ENCODE peak calls at places on chromosomes 12 and 14, in seven cellular contexts. One of them, this sample, is unnamed.

GRCh38 chr14:31414190-31414833 is 6.0 kb downstream of the HEATR5A start:
- DNase-seq in uterus: no peak
- DNase-seq in body of pancreas: no peak
- DNase-seq in GM12865: no peak
- DNase-seq in IMR-90: peak
- DNase-seq in AG04450: no peak
- DNase-seq in astrocyte of the spinal cord: no peak
- DNase-seq in this sample: no peak

GRCh38 chr14:99327458-99328250 is 55.7 kb upstream of the BCL11B start:
- DNase-seq in uterus: no peak
- DNase-seq in astrocyte of the spinal cord: no peak
- DNase-seq in AG04450: no peak
- DNase-seq in GM12865: no peak
- DNase-seq in body of pancreas: no peak
- DNase-seq in IMR-90: no peak
- DNase-seq in this sample: no peak

GRCh38 chr12:48883305-48884171 is 17.9 kb upstream of the RND1 start:
- DNase-seq in AG04450: no peak
- DNase-seq in IMR-90: peak
- DNase-seq in astrocyte of the spinal cord: no peak
- DNase-seq in GM12865: no peak
- DNase-seq in uterus: no peak
- DNase-seq in body of pancreas: peak
- DNase-seq in this sample: no peak

GRCh38 chr14:69259531-69260245 is at the start of gene GALNT16:
- DNase-seq in body of pancreas: peak
- DNase-seq in GM12865: no peak
- DNase-seq in uterus: no peak
- DNase-seq in AG04450: no peak
- DNase-seq in astrocyte of the spinal cord: peak
- DNase-seq in IMR-90: peak
- DNase-seq in this sample: no peak

GRCh38 chr14:24390696-24391468 is 7.9 kb upstream of the NYNRIN start:
- DNase-seq in uterus: no peak
- DNase-seq in AG04450: no peak
- DNase-seq in GM12865: no peak
- DNase-seq in IMR-90: no peak
- DNase-seq in body of pancreas: no peak
- DNase-seq in astrocyte of the spinal cord: no peak
- DNase-seq in this sample: no peak

GRCh38 chr14:21025374-21026151 is 702 bp upstream of the NDRG2 start:
- DNase-seq in body of pancreas: peak
- DNase-seq in GM12865: no peak
- DNase-seq in AG04450: no peak
- DNase-seq in uterus: peak
- DNase-seq in IMR-90: no peak
- DNase-seq in astrocyte of the spinal cord: no peak
- DNase-seq in this sample: no peak

GRCh38 chr14:90499121-90499520 is 102.3 kb downstream of the CALM1 start:
- DNase-seq in body of pancreas: no peak
- DNase-seq in AG04450: no peak
- DNase-seq in IMR-90: no peak
- DNase-seq in uterus: no peak
- DNase-seq in astrocyte of the spinal cord: no peak
- DNase-seq in GM12865: no peak
- DNase-seq in this sample: no peak

GRCh38 chr12:45933504-45933903 is 56.9 kb downstream of the SCAF11 start:
- DNase-seq in IMR-90: no peak
- DNase-seq in body of pancreas: no peak
- DNase-seq in uterus: no peak
- DNase-seq in AG04450: no peak
- DNase-seq in astrocyte of the spinal cord: no peak
- DNase-seq in GM12865: no peak
- DNase-seq in this sample: no peak

GRCh38 chr12:93860659-93861373 is 183.6 kb downstream of the CRADD start:
- DNase-seq in AG04450: no peak
- DNase-seq in GM12865: peak
- DNase-seq in uterus: no peak
- DNase-seq in astrocyte of the spinal cord: peak
- DNase-seq in IMR-90: no peak
- DNase-seq in body of pancreas: no peak
- DNase-seq in this sample: no peak

GRCh38 chr12:49208661-49209060 is 19.8 kb upstream of the TUBA1A start:
- DNase-seq in uterus: no peak
- DNase-seq in astrocyte of the spinal cord: no peak
- DNase-seq in IMR-90: no peak
- DNase-seq in GM12865: no peak
- DNase-seq in AG04450: no peak
- DNase-seq in body of pancreas: no peak
- DNase-seq in this sample: no peak

GRCh38 chr12:132407525-132407924 is 78.1 kb upstream of the GALNT9 start:
- DNase-seq in GM12865: no peak
- DNase-seq in uterus: no peak
- DNase-seq in body of pancreas: no peak
- DNase-seq in AG04450: no peak
- DNase-seq in IMR-90: no peak
- DNase-seq in astrocyte of the spinal cord: no peak
- DNase-seq in this sample: no peak

GRCh38 chr12:38392584-38393144 is 76.1 kb downstream of the ALG10B start:
- DNase-seq in uterus: no peak
- DNase-seq in GM12865: peak
- DNase-seq in astrocyte of the spinal cord: no peak
- DNase-seq in body of pancreas: no peak
- DNase-seq in IMR-90: no peak
- DNase-seq in AG04450: no peak
- DNase-seq in this sample: no peak

GRCh38 chr12:94498073-94498472 is 38.4 kb upstream of the CEP83 start:
- DNase-seq in body of pancreas: no peak
- DNase-seq in uterus: no peak
- DNase-seq in GM12865: peak
- DNase-seq in astrocyte of the spinal cord: no peak
- DNase-seq in AG04450: no peak
- DNase-seq in IMR-90: no peak
- DNase-seq in this sample: no peak

GRCh38 chr14:102474934-102475333 is 34.6 kb downstream of the ANKRD9 start:
- DNase-seq in body of pancreas: peak
- DNase-seq in uterus: no peak
- DNase-seq in AG04450: peak
- DNase-seq in IMR-90: peak
- DNase-seq in GM12865: no peak
- DNase-seq in astrocyte of the spinal cord: peak
- DNase-seq in this sample: no peak

GRCh38 chr12:65121049-65121955 is at the start of gene WIF1:
- DNase-seq in GM12865: peak
- DNase-seq in IMR-90: no peak
- DNase-seq in body of pancreas: peak
- DNase-seq in uterus: no peak
- DNase-seq in astrocyte of the spinal cord: no peak
- DNase-seq in AG04450: no peak
- DNase-seq in this sample: no peak

GRCh38 chr12:45232771-45233372 is 17.0 kb downstream of the ANO6 start:
- DNase-seq in uterus: peak
- DNase-seq in IMR-90: peak
- DNase-seq in AG04450: no peak
- DNase-seq in astrocyte of the spinal cord: peak
- DNase-seq in GM12865: peak
- DNase-seq in body of pancreas: peak
- DNase-seq in this sample: no peak

GRCh38 chr14:47826809-47827208 is 151.4 kb upstream of the MDGA2 start:
- DNase-seq in astrocyte of the spinal cord: no peak
- DNase-seq in IMR-90: no peak
- DNase-seq in uterus: no peak
- DNase-seq in AG04450: no peak
- DNase-seq in body of pancreas: no peak
- DNase-seq in GM12865: no peak
- DNase-seq in this sample: no peak

GRCh38 chr12:25789520-25789919 is 169.0 kb upstream of the RASSF8 start:
- DNase-seq in IMR-90: peak
- DNase-seq in GM12865: no peak
- DNase-seq in AG04450: no peak
- DNase-seq in astrocyte of the spinal cord: peak
- DNase-seq in uterus: no peak
- DNase-seq in body of pancreas: no peak
- DNase-seq in this sample: no peak

GRCh38 chr12:116076399-116076798 is 201.1 kb downstream of the MED13L start:
- DNase-seq in AG04450: no peak
- DNase-seq in body of pancreas: no peak
- DNase-seq in uterus: no peak
- DNase-seq in GM12865: no peak
- DNase-seq in IMR-90: no peak
- DNase-seq in astrocyte of the spinal cord: no peak
- DNase-seq in this sample: no peak

GRCh38 chr12:41663487-41664258 is 475.6 kb downstream of the PDZRN4 start:
- DNase-seq in AG04450: no peak
- DNase-seq in IMR-90: peak
- DNase-seq in body of pancreas: no peak
- DNase-seq in GM12865: no peak
- DNase-seq in astrocyte of the spinal cord: peak
- DNase-seq in uterus: no peak
- DNase-seq in this sample: peak

GRCh38 chr12:102513739-102514138 is 33.4 kb upstream of the IGF1 start:
- DNase-seq in AG04450: no peak
- DNase-seq in uterus: no peak
- DNase-seq in astrocyte of the spinal cord: no peak
- DNase-seq in IMR-90: peak
- DNase-seq in body of pancreas: no peak
- DNase-seq in GM12865: peak
- DNase-seq in this sample: no peak
- H3K4me3 ChIP-seq in AG04450: no peak
- H3K4me3 ChIP-seq in uterus: no peak
- H3K4me3 ChIP-seq in astrocyte of the spinal cord: no peak
- H3K4me3 ChIP-seq in IMR-90: no peak
- H3K4me3 ChIP-seq in body of pancreas: no peak
- H3K4me3 ChIP-seq in GM12865: no peak
- H3K4me3 ChIP-seq in this sample: no peak

GRCh38 chr12:62832027-62832426 is 102.9 kb downstream of the PPM1H start:
- DNase-seq in AG04450: no peak
- DNase-seq in IMR-90: no peak
- DNase-seq in body of pancreas: no peak
- DNase-seq in GM12865: no peak
- DNase-seq in astrocyte of the spinal cord: no peak
- DNase-seq in uterus: no peak
- DNase-seq in this sample: peak

GRCh38 chr12:62832528-62832927 is 102.4 kb downstream of the PPM1H start:
- DNase-seq in body of pancreas: no peak
- DNase-seq in IMR-90: no peak
- DNase-seq in uterus: no peak
- DNase-seq in AG04450: no peak
- DNase-seq in GM12865: no peak
- DNase-seq in astrocyte of the spinal cord: no peak
- DNase-seq in this sample: no peak

GRCh38 chr12:62827855-62828254 is 107.1 kb downstream of the PPM1H start:
- DNase-seq in body of pancreas: no peak
- DNase-seq in IMR-90: no peak
- DNase-seq in GM12865: no peak
- DNase-seq in AG04450: no peak
- DNase-seq in uterus: no peak
- DNase-seq in astrocyte of the spinal cord: no peak
- DNase-seq in this sample: no peak

GRCh38 chr12:62827042-62827441 is 107.9 kb downstream of the PPM1H start:
- DNase-seq in astrocyte of the spinal cord: no peak
- DNase-seq in IMR-90: no peak
- DNase-seq in AG04450: no peak
- DNase-seq in GM12865: no peak
- DNase-seq in uterus: no peak
- DNase-seq in body of pancreas: no peak
- DNase-seq in this sample: no peak
- TF ChIP-seq CTCF in astrocyte of the spinal cord: peak
- TF ChIP-seq CTCF in IMR-90: no peak
- TF ChIP-seq CTCF in AG04450: peak
- TF ChIP-seq CTCF in GM12865: no peak
- TF ChIP-seq CTCF in uterus: no peak
- TF ChIP-seq CTCF in body of pancreas: no peak
- TF ChIP-seq CTCF in this sample: no peak

DNA sequence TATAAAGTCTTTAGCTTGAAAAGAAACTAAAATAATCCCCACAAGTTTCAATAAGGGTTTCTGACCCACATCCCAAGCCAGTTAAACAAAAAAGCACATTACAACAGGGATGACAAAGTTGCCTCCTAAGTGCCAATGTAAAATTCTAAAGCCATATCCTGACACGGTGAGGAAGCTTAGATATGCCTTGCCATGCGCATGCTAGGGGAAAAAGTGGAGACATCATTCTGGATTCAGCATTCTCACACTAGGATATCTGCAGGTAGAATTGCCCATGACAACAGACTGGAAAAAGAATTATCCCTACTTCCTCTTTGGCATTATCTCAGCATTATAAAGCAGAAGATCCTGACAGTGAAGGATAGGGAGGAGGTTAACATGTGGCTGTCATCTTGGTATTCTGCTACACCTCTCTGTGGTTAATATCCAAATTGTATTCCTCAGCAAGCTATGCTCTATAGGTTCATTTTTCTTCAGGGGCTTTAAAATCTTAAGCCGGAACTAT is 4.9 kb downstream of the DUSP6 start:
- DNase-seq in IMR-90: no peak
- DNase-seq in GM12865: no peak
- DNase-seq in astrocyte of the spinal cord: no peak
- DNase-seq in AG04450: no peak
- DNase-seq in body of pancreas: no peak
- DNase-seq in uterus: no peak
- DNase-seq in this sample: no peak
- H3K4me3 ChIP-seq in IMR-90: no peak
- H3K4me3 ChIP-seq in GM12865: no peak
- H3K4me3 ChIP-seq in astrocyte of the spinal cord: no peak
- H3K4me3 ChIP-seq in AG04450: no peak
- H3K4me3 ChIP-seq in body of pancreas: no peak
- H3K4me3 ChIP-seq in uterus: no peak
- H3K4me3 ChIP-seq in this sample: no peak

DNA sequence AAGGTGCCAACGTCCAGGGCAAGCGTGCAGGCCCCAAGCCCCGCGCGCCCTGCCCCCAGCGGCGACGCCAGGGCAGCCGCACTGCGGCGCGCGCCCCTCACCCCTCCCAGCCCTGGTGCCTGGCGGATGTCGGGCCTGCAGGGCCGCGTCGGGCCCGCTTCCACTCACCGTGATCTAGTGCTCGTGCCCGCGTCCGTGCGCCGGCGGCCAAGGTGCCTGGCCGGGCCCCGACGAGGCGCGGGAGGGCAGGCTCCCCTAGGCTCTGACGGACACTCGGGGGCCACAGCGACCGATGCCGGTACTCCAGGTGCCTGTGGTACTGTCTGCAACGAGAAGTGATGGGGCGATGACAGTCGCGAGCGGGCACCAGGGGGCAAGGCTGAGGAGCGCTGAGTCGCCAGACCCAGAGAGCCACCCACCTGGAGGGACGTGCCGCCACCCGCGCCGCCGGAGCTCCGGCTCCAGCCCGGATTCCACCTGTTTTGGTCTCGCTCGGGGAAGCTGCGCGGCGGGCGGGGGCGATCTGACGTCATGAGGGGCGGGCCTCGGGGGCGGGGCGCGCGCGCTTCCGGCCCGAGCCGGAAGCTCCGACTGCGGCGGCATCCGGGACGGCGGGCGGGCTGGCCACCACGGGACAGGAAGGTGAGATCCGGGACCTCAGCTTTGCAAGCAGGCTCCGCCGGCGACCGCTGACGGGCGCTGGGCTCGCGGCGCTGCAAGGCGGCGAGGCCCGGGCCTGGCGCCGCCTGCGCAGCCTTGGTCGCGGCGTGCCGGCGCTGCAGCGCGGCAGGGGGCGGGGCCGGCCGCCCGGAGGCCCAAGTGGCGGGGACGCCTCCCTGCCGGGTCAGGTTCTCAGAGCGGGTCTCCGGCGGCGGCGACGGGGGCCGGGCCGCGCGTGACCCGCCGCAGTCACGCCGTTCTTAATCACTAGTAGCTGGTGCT is at the start of the genes LYSET and MOAP1:
- DNase-seq in body of pancreas: peak
- DNase-seq in AG04450: peak
- DNase-seq in astrocyte of the spinal cord: peak
- DNase-seq in GM12865: peak
- DNase-seq in IMR-90: peak
- DNase-seq in uterus: peak
- DNase-seq in this sample: peak
- TF ChIP-seq CTCF in body of pancreas: peak
- TF ChIP-seq CTCF in AG04450: no peak
- TF ChIP-seq CTCF in astrocyte of the spinal cord: peak
- TF ChIP-seq CTCF in GM12865: peak
- TF ChIP-seq CTCF in IMR-90: peak
- TF ChIP-seq CTCF in uterus: peak
- TF ChIP-seq CTCF in this sample: peak